ENCODE peak calls at places on chromosomes 13 and 19, in five cellular contexts. One of them, this sample, is unnamed.

GRCh38 chr19:50798116-50798942 is 8.1 kb downstream of the ACP4 start:
- DNase-seq in fibroblast of pulmonary artery: no peak
- DNase-seq in fibroblast of villous mesenchyme: no peak
- DNase-seq in kidney epithelial cell: no peak
- DNase-seq in fibroblast of lung: no peak
- DNase-seq in this sample: no peak

GRCh38 chr19:7421941-7422744 is 66.7 kb downstream of the PEX11G start:
- DNase-seq in kidney epithelial cell: no peak
- DNase-seq in fibroblast of pulmonary artery: no peak
- DNase-seq in fibroblast of villous mesenchyme: no peak
- DNase-seq in fibroblast of lung: no peak
- DNase-seq in this sample: no peak

GRCh38 chr19:13151605-13152355 is 1.6 kb downstream of the IER2 start:
- DNase-seq in kidney epithelial cell: no peak
- DNase-seq in fibroblast of pulmonary artery: peak
- DNase-seq in fibroblast of lung: peak
- DNase-seq in fibroblast of villous mesenchyme: peak
- DNase-seq in this sample: peak

GRCh38 chr19:23597661-23598060 is 89.4 kb downstream of the ZNF675 start:
- DNase-seq in kidney epithelial cell: no peak
- DNase-seq in fibroblast of villous mesenchyme: no peak
- DNase-seq in fibroblast of lung: no peak
- DNase-seq in fibroblast of pulmonary artery: no peak
- DNase-seq in this sample: no peak

GRCh38 chr13:109346060-109346459 is 440.3 kb downstream of the IRS2 start:
- DNase-seq in fibroblast of lung: no peak
- DNase-seq in fibroblast of villous mesenchyme: no peak
- DNase-seq in kidney epithelial cell: no peak
- DNase-seq in fibroblast of pulmonary artery: no peak
- DNase-seq in this sample: no peak

GRCh38 chr13:112103260-112103843 is 36.4 kb downstream of the SOX1 start:
- DNase-seq in fibroblast of lung: no peak
- DNase-seq in fibroblast of pulmonary artery: no peak
- DNase-seq in kidney epithelial cell: no peak
- DNase-seq in fibroblast of villous mesenchyme: no peak
- DNase-seq in this sample: no peak

GRCh38 chr13:37293295-37293694 is 187.8 kb upstream of the CSNK1A1L start:
- DNase-seq in fibroblast of pulmonary artery: no peak
- DNase-seq in fibroblast of lung: no peak
- DNase-seq in kidney epithelial cell: no peak
- DNase-seq in fibroblast of villous mesenchyme: no peak
- DNase-seq in this sample: no peak

GRCh38 chr13:30569901-30570576 is 47.7 kb upstream of the USPL1 start:
- DNase-seq in kidney epithelial cell: peak
- DNase-seq in fibroblast of villous mesenchyme: peak
- DNase-seq in fibroblast of pulmonary artery: peak
- DNase-seq in fibroblast of lung: peak
- DNase-seq in this sample: peak

GRCh38 chr13:102948006-102948405 is 102.2 kb downstream of the ERCC5 start:
- DNase-seq in fibroblast of lung: peak
- DNase-seq in fibroblast of pulmonary artery: peak
- DNase-seq in fibroblast of villous mesenchyme: no peak
- DNase-seq in kidney epithelial cell: no peak
- DNase-seq in this sample: no peak

GRCh38 chr13:42747399-42747873 is 33.9 kb upstream of the FAM216B start:
- DNase-seq in kidney epithelial cell: peak
- DNase-seq in fibroblast of pulmonary artery: peak
- DNase-seq in fibroblast of villous mesenchyme: peak
- DNase-seq in fibroblast of lung: peak
- DNase-seq in this sample: peak

GRCh38 chr13:22061371-22061805 is 390.5 kb downstream of the FGF9 start:
- DNase-seq in fibroblast of pulmonary artery: no peak
- DNase-seq in fibroblast of villous mesenchyme: no peak
- DNase-seq in fibroblast of lung: no peak
- DNase-seq in kidney epithelial cell: no peak
- DNase-seq in this sample: no peak

GRCh38 chr19:56119585-56119978 is 1.5 kb downstream of the ZNF787 start:
- DNase-seq in fibroblast of pulmonary artery: no peak
- DNase-seq in fibroblast of villous mesenchyme: peak
- DNase-seq in fibroblast of lung: no peak
- DNase-seq in kidney epithelial cell: no peak
- DNase-seq in this sample: no peak

GRCh38 chr19:56117889-56118288 is 3.2 kb downstream of the ZNF787 start:
- DNase-seq in fibroblast of lung: no peak
- DNase-seq in fibroblast of villous mesenchyme: no peak
- DNase-seq in fibroblast of pulmonary artery: no peak
- DNase-seq in kidney epithelial cell: no peak
- DNase-seq in this sample: no peak

GRCh38 chr19:56120002-56120370 is 1.1 kb downstream of the ZNF787 start:
- DNase-seq in kidney epithelial cell: no peak
- DNase-seq in fibroblast of lung: no peak
- DNase-seq in fibroblast of pulmonary artery: no peak
- DNase-seq in fibroblast of villous mesenchyme: no peak
- DNase-seq in this sample: no peak

GRCh38 chr19:56117376-56117884 is 3.7 kb downstream of the ZNF787 start:
- DNase-seq in kidney epithelial cell: no peak
- DNase-seq in fibroblast of pulmonary artery: no peak
- DNase-seq in fibroblast of villous mesenchyme: no peak
- DNase-seq in fibroblast of lung: no peak
- DNase-seq in this sample: no peak

GRCh38 chr19:56118666-56119584 is 2.2 kb downstream of the ZNF787 start:
- DNase-seq in kidney epithelial cell: no peak
- DNase-seq in fibroblast of villous mesenchyme: no peak
- DNase-seq in fibroblast of pulmonary artery: no peak
- DNase-seq in fibroblast of lung: no peak
- DNase-seq in this sample: no peak
- H3K4me3 ChIP-seq in kidney epithelial cell: no peak
- H3K4me3 ChIP-seq in fibroblast of villous mesenchyme: peak
- H3K4me3 ChIP-seq in fibroblast of pulmonary artery: peak
- H3K4me3 ChIP-seq in fibroblast of lung: peak
- H3K4me3 ChIP-seq in this sample: peak

DNA sequence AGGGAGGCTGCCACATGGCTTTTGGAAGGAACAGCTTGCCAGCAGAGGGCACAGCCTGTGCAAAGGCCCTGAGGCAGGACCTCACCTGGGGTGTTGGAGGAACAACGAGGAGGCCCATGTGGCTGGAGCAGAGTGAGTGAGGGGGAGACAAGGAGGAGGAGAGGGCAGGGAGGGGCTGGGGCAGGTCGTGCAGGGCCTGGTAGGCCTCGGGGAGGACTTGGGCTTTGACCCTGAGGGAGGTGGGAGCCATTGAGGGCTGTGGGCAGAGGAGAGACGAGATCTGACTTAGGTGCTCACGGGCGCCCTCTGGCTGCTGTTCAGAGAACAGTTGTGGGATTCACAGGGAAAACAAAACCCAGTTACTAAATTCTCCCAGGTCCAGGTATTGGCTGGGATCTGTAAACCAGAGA is 25.2 kb downstream of the ZNRF4 start:
- DNase-seq in fibroblast of villous mesenchyme: peak
- DNase-seq in fibroblast of pulmonary artery: peak
- DNase-seq in fibroblast of lung: peak
- DNase-seq in kidney epithelial cell: no peak
- DNase-seq in this sample: no peak
- TF ChIP-seq CTCF in fibroblast of villous mesenchyme: peak
- TF ChIP-seq CTCF in fibroblast of pulmonary artery: peak
- TF ChIP-seq CTCF in fibroblast of lung: peak
- TF ChIP-seq CTCF in kidney epithelial cell: peak
- TF ChIP-seq CTCF in this sample: peak

DNA sequence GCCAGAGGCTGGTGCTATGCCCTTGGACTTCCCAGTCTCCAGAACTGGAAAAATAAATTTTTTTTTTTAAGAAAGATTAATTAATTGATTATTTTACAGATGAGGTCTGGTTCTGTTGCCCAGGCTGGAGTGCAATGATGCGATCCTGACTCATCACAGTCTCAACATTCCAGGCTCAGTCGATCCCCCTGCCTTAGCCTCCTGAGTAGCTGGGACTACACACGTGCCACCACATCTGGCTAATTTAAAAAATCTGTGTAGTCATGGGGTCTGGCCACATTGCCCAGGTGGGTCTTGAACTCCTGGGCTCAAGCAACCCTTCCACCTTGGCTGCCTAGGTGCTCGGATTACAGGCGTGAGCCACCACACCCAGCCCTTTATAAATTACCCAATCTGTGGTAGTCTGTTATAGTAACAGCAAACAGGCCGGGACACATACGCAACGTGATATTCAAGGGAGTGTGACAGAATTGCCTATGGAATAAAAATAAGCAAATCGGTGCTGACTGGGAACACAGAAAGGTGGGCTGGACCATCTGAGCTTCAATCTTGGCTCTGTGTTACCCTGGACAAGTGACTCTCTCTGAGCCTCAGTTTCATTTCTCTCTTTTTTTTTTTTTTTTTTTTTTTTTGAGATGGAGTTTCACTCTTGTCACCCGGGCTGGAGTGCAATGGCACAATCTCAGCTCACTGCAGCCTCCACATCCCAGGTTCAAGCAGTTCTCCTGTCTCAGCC is 42.8 kb downstream of the PIN1 start:
- DNase-seq in kidney epithelial cell: no peak
- DNase-seq in fibroblast of lung: peak
- DNase-seq in fibroblast of pulmonary artery: peak
- DNase-seq in fibroblast of villous mesenchyme: peak
- DNase-seq in this sample: no peak
- H3K4me3 ChIP-seq in kidney epithelial cell: no peak
- H3K4me3 ChIP-seq in fibroblast of lung: no peak
- H3K4me3 ChIP-seq in fibroblast of pulmonary artery: no peak
- H3K4me3 ChIP-seq in fibroblast of villous mesenchyme: no peak
- H3K4me3 ChIP-seq in this sample: no peak

GRCh38 chr19:38556521-38557174 is 61.1 kb downstream of the MAP4K1 start:
- DNase-seq in fibroblast of pulmonary artery: peak
- DNase-seq in kidney epithelial cell: no peak
- DNase-seq in fibroblast of lung: no peak
- DNase-seq in fibroblast of villous mesenchyme: peak
- DNase-seq in this sample: no peak
- TF ChIP-seq CTCF in fibroblast of pulmonary artery: peak
- TF ChIP-seq CTCF in kidney epithelial cell: peak
- TF ChIP-seq CTCF in fibroblast of lung: no peak
- TF ChIP-seq CTCF in fibroblast of villous mesenchyme: peak
- TF ChIP-seq CTCF in this sample: peak

GRCh38 chr19:41993612-41994483 is at the start of gene ATP1A3:
- DNase-seq in kidney epithelial cell: no peak
- DNase-seq in fibroblast of lung: peak
- DNase-seq in fibroblast of villous mesenchyme: peak
- DNase-seq in fibroblast of pulmonary artery: peak
- DNase-seq in this sample: no peak
- H3K4me3 ChIP-seq in kidney epithelial cell: peak
- H3K4me3 ChIP-seq in fibroblast of lung: no peak
- H3K4me3 ChIP-seq in fibroblast of villous mesenchyme: peak
- H3K4me3 ChIP-seq in fibroblast of pulmonary artery: peak
- H3K4me3 ChIP-seq in this sample: peak

DNA sequence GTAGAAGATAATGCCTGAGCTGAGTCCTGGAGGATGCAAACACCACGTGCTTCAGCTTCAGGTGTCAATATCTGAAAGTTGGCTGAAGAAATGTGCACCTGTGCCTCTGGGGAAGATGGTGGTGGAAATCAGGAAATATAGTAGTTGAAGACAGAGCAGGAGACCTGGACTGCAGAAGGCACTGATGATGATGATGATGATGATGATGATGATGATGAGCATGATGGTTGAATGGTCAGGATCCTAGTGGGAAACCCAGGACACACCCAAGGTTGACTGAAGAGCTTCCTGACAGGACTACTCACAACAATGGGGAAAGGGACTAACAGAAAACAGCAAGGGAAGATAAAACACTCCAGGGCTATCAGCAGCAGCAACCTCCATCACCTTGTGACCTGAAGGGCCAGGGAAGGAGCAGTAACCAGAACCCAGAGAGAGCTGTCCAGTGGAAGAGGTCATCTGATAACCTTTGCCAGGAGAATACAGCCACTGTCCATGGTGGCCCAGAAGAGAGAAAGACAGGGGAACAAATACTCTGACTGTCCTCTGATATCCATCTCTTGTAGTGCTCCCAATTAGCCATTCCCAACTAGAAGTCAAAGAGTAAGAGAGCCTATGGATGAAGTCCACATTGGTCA is 170.3 kb downstream of the TSHZ3 start:
- DNase-seq in fibroblast of lung: no peak
- DNase-seq in kidney epithelial cell: no peak
- DNase-seq in fibroblast of pulmonary artery: no peak
- DNase-seq in fibroblast of villous mesenchyme: no peak
- DNase-seq in this sample: no peak
- TF ChIP-seq CTCF in fibroblast of lung: no peak
- TF ChIP-seq CTCF in kidney epithelial cell: no peak
- TF ChIP-seq CTCF in fibroblast of pulmonary artery: no peak
- TF ChIP-seq CTCF in fibroblast of villous mesenchyme: no peak
- TF ChIP-seq CTCF in this sample: no peak

DNA sequence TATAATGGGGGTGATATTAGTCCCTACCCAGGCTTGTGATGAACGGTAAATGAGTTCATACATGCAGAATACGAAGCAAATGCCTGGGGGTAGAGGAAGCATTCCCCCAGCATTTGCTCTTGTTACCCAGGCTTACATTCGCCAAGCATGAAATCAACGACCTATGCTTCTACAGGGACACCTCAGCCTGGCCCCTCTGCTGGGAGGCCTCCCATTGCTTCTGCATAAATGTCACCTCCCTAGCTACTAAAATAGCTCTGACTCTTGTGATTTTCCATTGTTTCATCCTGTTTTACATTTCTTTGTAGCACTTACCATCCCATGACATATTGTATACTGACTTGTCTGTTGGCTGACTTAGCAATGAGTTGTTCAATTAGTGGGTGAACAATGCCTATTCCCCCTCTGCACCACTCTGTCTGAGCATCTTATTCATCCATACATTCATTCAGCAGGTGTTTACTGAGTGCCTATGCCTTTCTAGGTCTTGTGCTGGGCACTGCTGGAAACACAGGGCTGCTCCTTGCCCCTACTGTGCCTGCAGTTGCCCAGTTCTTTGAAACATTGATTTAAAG is 47.0 kb downstream of the SPTBN4 start:
- DNase-seq in kidney epithelial cell: no peak
- DNase-seq in fibroblast of lung: no peak
- DNase-seq in fibroblast of villous mesenchyme: no peak
- DNase-seq in fibroblast of pulmonary artery: no peak
- DNase-seq in this sample: no peak
- H3K4me3 ChIP-seq in kidney epithelial cell: no peak
- H3K4me3 ChIP-seq in fibroblast of lung: no peak
- H3K4me3 ChIP-seq in fibroblast of villous mesenchyme: no peak
- H3K4me3 ChIP-seq in fibroblast of pulmonary artery: no peak
- H3K4me3 ChIP-seq in this sample: no peak

This sample was measured in AG09309.